ENCODE peak calls at places on chromosomes 4 and X, in eight cellular contexts. R is sciatic nerve; X is dermis blood vessel endothelial cell; P is WTC11; M is foreskin fibroblast; T is WERI-Rb-1; O is activated CD4-positive, alpha-beta T cell treated with anti-CD3 and anti-CD28 coated beads, Interleukin-2, amount 10 ng/mL, durations not matched to agents 24 days and 14 days; H is head of caudate nucleus. A is an unnamed sample.

GRCh38 chrX:3666975-3667374 is 46.5 kb downstream of the PRKX start:
- DNase-seq in R (no peak), X (no peak), P (no peak), M (no peak), T (no peak), O (no peak), H (no peak), A (no peak)

GRCh38 chr4:79576480-79576803 is 168.4 kb upstream of the GK2 start:
- DNase-seq in R (no peak), X (peak), P (no peak), M (no peak), T (peak), O (no peak), H (no peak), A (no peak)

GRCh38 chrX:154435171-154435733 is 1.7 kb upstream of the GDI1 start:
- DNase-seq in R (no peak), X (no peak), P (no peak), M (no peak), T (no peak), O (no peak), H (no peak), A (no peak)

GRCh38 chrX:109707322-109707721 is 25.7 kb downstream of the ACSL4 start:
- DNase-seq in R (no peak), X (no peak), P (no peak), M (no peak), T (no peak), O (peak), H (no peak), A (no peak)

GRCh38 chr4:954211-955020 is 19.0 kb downstream of the DGKQ start:
- DNase-seq in R (no peak), X (no peak), P (no peak), M (no peak), T (no peak), O (no peak), H (no peak), A (no peak)

GRCh38 chr4:147160908-147161513 is 215.3 kb upstream of the TTC29 start:
- DNase-seq in R (no peak), X (peak), P (no peak), M (peak), T (peak), O (peak), H (peak), A (no peak)

GRCh38 chrX:37454537-37455285 is 105.5 kb downstream of the PRRG1 start:
- DNase-seq in R (no peak), X (peak), P (no peak), M (peak), T (no peak), O (no peak), H (no peak), A (peak)

GRCh38 chr4:34158883-34159282 is 2085.4 kb downstream of the ARAP2 start:
- DNase-seq in R (no peak), X (no peak), P (no peak), M (peak), T (no peak), O (no peak), H (no peak), A (peak)

GRCh38 chrX:147763131-147763530 is 148.6 kb upstream of the FMR1 start:
- DNase-seq in R (no peak), X (no peak), P (no peak), M (no peak), T (no peak), O (peak), H (no peak), A (no peak)

GRCh38 chr4:76987153-76987562 is 37.6 kb downstream of the SEPTIN11 start:
- DNase-seq in R (no peak), X (no peak), P (peak), M (peak), T (no peak), O (no peak), H (no peak), A (peak)

GRCh38 chrX:40864972-40865371 is 129.6 kb upstream of the MED14 start:
- DNase-seq in R (no peak), X (no peak), P (no peak), M (peak), T (no peak), O (no peak), H (no peak), A (peak)

GRCh38 chr4:142516686-142517145 is 329.4 kb downstream of the INPP4B start:
- DNase-seq in R (no peak), X (no peak), P (no peak), M (peak), T (no peak), O (no peak), H (no peak), A (peak)